ENCODE peak calls at places on chromosomes 7 and 10, in six cellular contexts. F, N, Y, G, I and D are unnamed samples.

GRCh38 chr7:106610996-106611886 is 49.7 kb downstream of the CCDC71L start:
- DNase-seq in Y (no peak), I (no peak), G (no peak), N (no peak), F (no peak), D (no peak)

GRCh38 chr7:95190515-95190914 is 133.8 kb downstream of the PON1 start:
- DNase-seq in Y (no peak), I (no peak), N (no peak), F (no peak), G (no peak), D (no peak)

GRCh38 chr10:92847185-92847864 is 995 bp upstream of the EXOC6 start:
- DNase-seq in I (no peak), Y (no peak), N (no peak), F (no peak), G (no peak), D (no peak)

GRCh38 chr7:152571031-152571430 is 104.9 kb downstream of the XRCC2 start:
- DNase-seq in I (no peak), Y (no peak), N (no peak), F (no peak), G (no peak), D (no peak)

GRCh38 chr7:121313793-121314676 is 14.8 kb upstream of the WNT16 start:
- DNase-seq in G (no peak), Y (no peak), F (no peak), N (no peak), I (no peak), D (no peak)

GRCh38 chr7:51591223-51591622 is 274.6 kb upstream of the COBL start:
- DNase-seq in N (no peak), Y (no peak), F (no peak), G (no peak), I (no peak), D (no peak)

GRCh38 chr10:10677479-10677878 is 340.2 kb upstream of the CELF2 start:
- DNase-seq in Y (no peak), I (no peak), G (peak; percentile 39), N (no peak), F (peak; percentile 70), D (peak; percentile 63)

GRCh38 chr10:109883859-109884771 is 39.2 kb downstream of the XPNPEP1 start:
- DNase-seq in I (peak; percentile 48), G (peak; percentile 66), N (peak; percentile 22), F (peak; percentile 75), Y (no peak), D (peak; percentile 79)

GRCh38 chr7:127961787-127962463 is 69.3 kb downstream of the LRRC4 start:
- DNase-seq in Y (no peak), I (no peak), G (no peak), N (no peak), F (no peak), D (no peak)

GRCh38 chr10:114041166-114041565 is 2.5 kb upstream of the ADRB1 start:
- DNase-seq in F (peak; percentile 42), N (no peak), Y (no peak), I (no peak), G (no peak), D (no peak)

GRCh38 chr10:114045071-114045737 is 1.5 kb downstream of the ADRB1 start:
- DNase-seq in N (no peak), G (peak; percentile 29), F (no peak), I (no peak), Y (no peak), D (no peak)

GRCh38 chr10:114043532-114044250 is at the start of gene ADRB1:
- DNase-seq in G (peak; percentile 77), Y (peak; percentile 12), I (peak; percentile 48), F (peak; percentile 94), N (no peak), D (peak; percentile 46)

GRCh38 chr10:114044251-114045070 is 795 bp downstream of the ADRB1 start:
- DNase-seq in Y (no peak), I (no peak), F (no peak), G (no peak), N (no peak), D (no peak)

DNA sequence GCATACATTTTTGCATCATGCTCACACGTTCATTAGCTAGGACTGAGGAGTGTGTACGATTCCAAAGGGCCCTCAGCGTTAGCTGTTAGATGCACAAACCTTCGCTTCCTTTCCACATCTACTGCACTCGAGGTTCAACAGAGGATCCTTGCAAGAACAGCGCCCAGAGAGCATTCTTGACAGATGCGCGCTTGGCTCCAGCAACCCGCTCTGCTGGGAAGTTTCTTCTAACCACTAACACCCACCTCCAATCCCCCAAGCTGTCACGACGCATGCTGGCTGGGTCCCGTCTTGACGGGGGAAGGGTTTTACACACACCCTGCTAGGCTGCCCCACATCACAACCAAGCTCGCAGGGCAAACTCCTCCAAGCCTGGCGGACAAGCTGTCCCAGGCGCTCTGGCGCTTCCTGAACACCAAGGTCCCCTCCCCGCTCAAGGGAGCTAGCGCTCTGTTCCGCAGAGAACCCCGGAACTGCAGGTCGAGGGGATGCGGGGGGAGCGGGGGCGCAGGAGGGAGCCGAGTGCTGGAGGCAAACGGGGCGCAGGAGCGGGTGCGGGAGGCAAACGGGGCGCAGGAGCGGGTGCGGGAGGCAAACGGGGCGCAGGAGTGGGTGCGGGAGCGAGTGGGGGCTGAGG is 653 bp upstream of the ADRB1 start:
- DNase-seq in I (no peak), Y (no peak), G (peak; percentile 29), F (peak; percentile 42), N (no peak), D (no peak)
- H3K4me3 ChIP-seq in I (peak overlapping the region; percentile 49), Y (peak overlapping the region; percentile 72), G (peak overlapping the region; percentile 59), F (peak overlapping the region; percentile 59), N (peak overlapping the region; percentile 35), D (no peak overlapping the region)

GRCh38 chr7:8128457-8129322 is 133.3 kb downstream of the ICA1 start:
- DNase-seq in Y (no peak), I (no peak), G (no peak), N (no peak), F (no peak), D (no peak)
- H3K4me1 ChIP-seq in Y (peaks cover 7% of the 10 kb centered on the region), I (no peaks in the 10 kb centered on the region), G (no peaks in the 10 kb centered on the region), N (peaks cover 88% of the 10 kb centered on the region), F (no peaks in the 10 kb centered on the region), D (no peaks in the 10 kb centered on the region)

GRCh38 chr7:155382802-155383171 is 75.1 kb upstream of the EN2 start:
- DNase-seq in F (no peak), N (no peak), G (no peak), I (no peak), Y (no peak), D (no peak)

GRCh38 chr7:155380986-155381851 is 76.7 kb upstream of the EN2 start:
- DNase-seq in G (no peak), I (no peak), F (no peak), N (no peak), Y (no peak), D (no peak)

GRCh38 chr7:155383756-155384491 is 74.0 kb upstream of the EN2 start:
- DNase-seq in G (no peak), I (no peak), F (no peak), N (no peak), Y (no peak), D (no peak)

GRCh38 chr7:155380221-155380861 is 77.6 kb upstream of the EN2 start:
- DNase-seq in Y (no peak), I (peak; percentile 26), N (peak; percentile 11), G (peak; percentile 69), F (peak; percentile 60), D (peak; percentile 55)

GRCh38 chr7:155381852-155382801 is 75.8 kb upstream of the EN2 start:
- DNase-seq in Y (no peak), F (no peak), N (no peak), I (no peak), G (no peak), D (no peak)
- H3K4me3 ChIP-seq in Y (peak overlapping the region; percentile 54), F (peak overlapping the region; percentile 34), N (no peak overlapping the region), I (no peak overlapping the region), G (peak overlapping the region; percentile 49), D (no peak overlapping the region)

GRCh38 chr10:79067241-79068202 is 1.2 kb upstream of the ZMIZ1 start:
- DNase-seq in Y (peak; percentile 33), I (peak; percentile 80), N (peak; percentile 75), F (peak; percentile 93), G (peak; percentile 93), D (peak; percentile 86)
- H3K4me1 ChIP-seq in Y (peaks cover 41% of the 10 kb centered on the region), I (peaks cover 3% of the 10 kb centered on the region), N (peaks cover 44% of the 10 kb centered on the region), F (peaks cover 24% of the 10 kb centered on the region), G (peaks cover 17% of the 10 kb centered on the region), D (peaks cover 22% of the 10 kb centered on the region)